ENCODE peak calls at places on chromosomes 2 and 18, in four cellular contexts. One of them, this sample, is unnamed.

GRCh38 chr2:65129276-65129612 is 662 bp downstream of the RAB1A start:
- DNase-seq in mesenchymal stem cell: no peak
- DNase-seq in effector memory CD4-positive, alpha-beta T cell: no peak
- DNase-seq in pancreas: no peak
- DNase-seq in this sample: no peak

GRCh38 chr18:45677408-45677807 is 46.6 kb upstream of the SLC14A1 start:
- DNase-seq in mesenchymal stem cell: no peak
- DNase-seq in pancreas: no peak
- DNase-seq in effector memory CD4-positive, alpha-beta T cell: no peak
- DNase-seq in this sample: no peak

GRCh38 chr2:181025004-181025403 is 44.6 kb downstream of the UBE2E3 start:
- DNase-seq in mesenchymal stem cell: peak; percentile 44
- DNase-seq in effector memory CD4-positive, alpha-beta T cell: no peak
- DNase-seq in pancreas: no peak
- DNase-seq in this sample: no peak

GRCh38 chr18:68172842-68173549 is 541.9 kb downstream of the TMX3 start:
- DNase-seq in effector memory CD4-positive, alpha-beta T cell: no peak
- DNase-seq in mesenchymal stem cell: peak; percentile 18
- DNase-seq in pancreas: no peak
- DNase-seq in this sample: no peak

GRCh38 chr2:192354512-192355244 is 159.9 kb upstream of the TMEFF2 start:
- DNase-seq in pancreas: no peak
- DNase-seq in mesenchymal stem cell: no peak
- DNase-seq in effector memory CD4-positive, alpha-beta T cell: no peak
- DNase-seq in this sample: no peak

GRCh38 chr2:170815746-170816498 is 765 bp upstream of the GAD1 start:
- DNase-seq in pancreas: peak; percentile 72
- DNase-seq in effector memory CD4-positive, alpha-beta T cell: peak; percentile 41
- DNase-seq in mesenchymal stem cell: peak; percentile 57
- DNase-seq in this sample: peak; percentile 47

GRCh38 chr2:228369400-228370031 is 188.0 kb upstream of the SPHKAP start:
- DNase-seq in pancreas: peak; percentile 64
- DNase-seq in effector memory CD4-positive, alpha-beta T cell: no peak
- DNase-seq in mesenchymal stem cell: no peak
- DNase-seq in this sample: no peak

GRCh38 chr2:44952143-44952805 is 10.8 kb downstream of the SIX3 start:
- DNase-seq in effector memory CD4-positive, alpha-beta T cell: no peak
- DNase-seq in pancreas: peak; percentile 55
- DNase-seq in mesenchymal stem cell: peak; percentile 65
- DNase-seq in this sample: no peak

GRCh38 chr2:158015428-158016076 is 86.1 kb upstream of the UPP2 start:
- DNase-seq in mesenchymal stem cell: no peak
- DNase-seq in pancreas: no peak
- DNase-seq in effector memory CD4-positive, alpha-beta T cell: peak; percentile 5
- DNase-seq in this sample: no peak

GRCh38 chr18:58584219-58585127 is 44.4 kb downstream of the ALPK2 start:
- DNase-seq in pancreas: no peak
- DNase-seq in mesenchymal stem cell: no peak
- DNase-seq in effector memory CD4-positive, alpha-beta T cell: no peak
- DNase-seq in this sample: no peak

GRCh38 chr2:71923143-71923525 is 224.5 kb downstream of the CYP26B1 start:
- DNase-seq in effector memory CD4-positive, alpha-beta T cell: no peak
- DNase-seq in mesenchymal stem cell: no peak
- DNase-seq in pancreas: no peak
- DNase-seq in this sample: no peak

GRCh38 chr2:110204408-110205385 is at the start of gene NPHP1:
- DNase-seq in pancreas: peak; percentile 88
- DNase-seq in mesenchymal stem cell: peak; percentile 88
- DNase-seq in effector memory CD4-positive, alpha-beta T cell: peak; percentile 71
- DNase-seq in this sample: peak; percentile 77

GRCh38 chr18:39685303-39685902 is 2119.8 kb upstream of the CELF4 start:
- DNase-seq in effector memory CD4-positive, alpha-beta T cell: no peak
- DNase-seq in mesenchymal stem cell: no peak
- DNase-seq in pancreas: no peak
- DNase-seq in this sample: no peak

GRCh38 chr2:180130403-180130802 is 123.3 kb upstream of the CWC22 start:
- DNase-seq in pancreas: no peak
- DNase-seq in mesenchymal stem cell: peak; percentile 24
- DNase-seq in effector memory CD4-positive, alpha-beta T cell: no peak
- DNase-seq in this sample: no peak

GRCh38 chr18:9965711-9966624 is 52.2 kb downstream of the VAPA start:
- DNase-seq in effector memory CD4-positive, alpha-beta T cell: no peak
- DNase-seq in pancreas: no peak
- DNase-seq in mesenchymal stem cell: peak; percentile 40
- DNase-seq in this sample: no peak

GRCh38 chr2:239640210-239640609 is 239.4 kb upstream of the HDAC4 start:
- DNase-seq in mesenchymal stem cell: no peak
- DNase-seq in effector memory CD4-positive, alpha-beta T cell: no peak
- DNase-seq in pancreas: no peak
- DNase-seq in this sample: no peak